ENCODE peak calls at places on chromosomes 12 and 14, in seven cellular contexts. Y is caudate nucleus, G is GM10248, P is AG20443, F is OCI-LY7, C is foreskin keratinocyte, E is lower lobe of right lung. H is an unnamed sample.

GRCh38 chr12:107670999-107671643 is 14.5 kb upstream of the PWP1 start:
- DNase-seq in E (no peak), F (peak), C (no peak), Y (no peak), G (peak), P (peak), H (no peak)

GRCh38 chr12:120468271-120468845 is 1.2 kb downstream of the SRSF9 start:
- DNase-seq in E (peak), F (peak), P (peak), G (peak), Y (no peak), C (no peak), H (no peak)

GRCh38 chr14:52025310-52025709 is 36.0 kb downstream of the RTRAF start:
- DNase-seq in E (no peak), P (peak), G (no peak), C (peak), Y (no peak), F (no peak), H (no peak)

GRCh38 chr12:116390656-116391335 is 113.3 kb upstream of the MED13L start:
- DNase-seq in E (no peak), P (no peak), G (no peak), Y (no peak), F (no peak), C (no peak), H (no peak)

GRCh38 chr12:55060470-55060869 is 40.7 kb downstream of the NEUROD4 start:
- DNase-seq in P (no peak), F (peak), G (peak), E (no peak), Y (no peak), C (peak), H (no peak)

GRCh38 chr14:44887596-44887955 is 74.2 kb downstream of the KLHL28 start:
- DNase-seq in Y (no peak), P (no peak), G (no peak), C (no peak), E (no peak), F (no peak), H (no peak)

GRCh38 chr12:59689776-59690175 is 93.9 kb downstream of the SLC16A7 start:
- DNase-seq in E (no peak), C (no peak), Y (no peak), P (no peak), G (no peak), F (no peak), H (no peak)

GRCh38 chr12:46722737-46723136 is 103.1 kb downstream of the SLC38A4 start:
- DNase-seq in P (peak), Y (no peak), G (no peak), E (no peak), C (no peak), F (no peak), H (no peak)

GRCh38 chr14:50061664-50062437 is 54.5 kb downstream of the VCPKMT start:
- DNase-seq in F (peak), C (no peak), E (no peak), P (no peak), Y (no peak), G (peak), H (no peak)

GRCh38 chr12:11555195-11555594 is 94.3 kb upstream of the ETV6 start:
- DNase-seq in Y (no peak), G (no peak), P (no peak), F (no peak), E (no peak), C (no peak), H (no peak)

GRCh38 chr14:24851406-24851805 is 198.5 kb downstream of the STXBP6 start:
- DNase-seq in C (no peak), G (no peak), P (no peak), F (no peak), Y (no peak), E (no peak), H (no peak)

GRCh38 chr14:28294834-28295440 is 471.6 kb upstream of the FOXG1 start:
- DNase-seq in F (no peak), G (no peak), P (no peak), E (no peak), Y (no peak), C (peak), H (no peak)

GRCh38 chr12:67578976-67579661 is 69.4 kb upstream of the DYRK2 start:
- DNase-seq in C (peak), F (no peak), P (no peak), G (no peak), E (no peak), Y (no peak), H (no peak)

GRCh38 chr14:44847910-44848309 is 113.8 kb downstream of the KLHL28 start:
- DNase-seq in F (no peak), Y (no peak), P (peak), E (no peak), G (no peak), C (peak), H (no peak)

GRCh38 chr12:117742721-117743120 is 226.1 kb downstream of the KSR2 start:
- DNase-seq in F (no peak), Y (no peak), G (no peak), C (no peak), P (no peak), E (no peak), H (no peak)